ENCODE peak calls at places on chromosomes 13 and 19, in seven cellular contexts. I, U, T, L, X, Z and O are unnamed samples.

GRCh38 chr13:99198630-99199029 is 2.0 kb upstream of the UBAC2 start:
- DNase-seq in I (no peak), U (no peak), T (no peak), L (no peak), X (no peak), Z (no peak), O (no peak)

GRCh38 chr13:103539265-103539664 is 473.0 kb upstream of the SLC10A2 start:
- DNase-seq in I (no peak), U (no peak), T (peak), L (no peak), X (no peak), Z (no peak), O (no peak)

GRCh38 chr13:109802936-109803335 is 16.6 kb upstream of the IRS2 start:
- DNase-seq in I (no peak), U (no peak), T (no peak), L (no peak), X (no peak), Z (peak), O (no peak)

GRCh38 chr19:1261863-1262686 is 7.1 kb upstream of the CIRBP start:
- DNase-seq in I (no peak), U (no peak), T (no peak), L (no peak), X (no peak), Z (peak), O (no peak)

GRCh38 chr19:48329167-48329891 is 4.0 kb downstream of the EMP3 start:
- DNase-seq in I (peak), U (no peak), T (no peak), L (no peak), X (peak), Z (no peak), O (no peak)

GRCh38 chr13:98143601-98144500 is 957 bp downstream of the FARP1 start:
- DNase-seq in I (no peak), U (no peak), T (peak), L (no peak), X (no peak), Z (no peak), O (peak)

GRCh38 chr19:17749912-17750317 is 1.4 kb upstream of the FCHO1 start:
- DNase-seq in I (no peak), U (no peak), T (no peak), L (no peak), X (no peak), Z (no peak), O (no peak)

GRCh38 chr13:93145199-93145598 is 81.4 kb upstream of the GPC6 start:
- DNase-seq in I (no peak), U (no peak), T (no peak), L (no peak), X (no peak), Z (no peak), O (no peak)

GRCh38 chr19:18611327-18612050 is 1.2 kb upstream of the TMEM59L start:
- DNase-seq in I (peak), U (no peak), T (peak), L (peak), X (no peak), Z (peak), O (no peak)

GRCh38 chr19:7646426-7646700 is 9.5 kb downstream of the STXBP2 start:
- DNase-seq in I (no peak), U (no peak), T (peak), L (no peak), X (no peak), Z (no peak), O (no peak)
- H3K4me2 ChIP-seq in I (no peak), U (no peak), T (no peak), L (no peak), X (no peak), Z (no peak), O (no peak)

GRCh38 chr19:35408284-35409171 is 37.7 kb downstream of the GPR42 start:
- DNase-seq in I (no peak), U (no peak), T (no peak), L (no peak), X (peak), Z (no peak), O (no peak)
- H3K9ac ChIP-seq in I (no peak), U (no peak), T (no peak), L (no peak), X (peak), Z (no peak), O (no peak)

GRCh38 chr19:56746367-56746766 is 74.8 kb upstream of the ZNF835 start:
- DNase-seq in I (no peak), U (no peak), T (no peak), L (no peak), X (no peak), Z (no peak), O (no peak)
- TF ChIP-seq POLR2AphosphoS5 in I (no peak), U (no peak), T (no peak), L (no peak), X (no peak), Z (no peak), O (no peak)

DNA sequence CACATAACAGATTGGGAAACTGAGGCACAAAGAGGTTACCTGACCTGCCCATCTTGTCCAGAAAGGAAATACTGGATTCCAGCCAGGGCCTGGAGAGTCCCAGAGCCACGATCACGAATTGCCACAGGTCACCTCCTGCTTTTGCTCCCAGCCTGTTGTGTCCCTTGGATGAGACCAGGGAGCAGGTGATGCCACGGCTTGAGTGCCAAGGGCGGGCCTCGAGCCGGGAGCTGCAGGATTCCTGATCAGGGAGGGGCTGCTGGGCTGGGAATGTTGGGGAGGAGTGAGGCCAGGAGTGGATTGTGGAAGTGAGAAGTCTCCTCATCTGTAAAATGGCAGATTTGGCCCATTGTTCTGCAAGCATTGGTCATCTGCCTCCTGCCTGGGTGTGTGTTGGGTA is 29.4 kb downstream of the DNM2 start:
- DNase-seq in I (no peak), U (no peak), T (no peak), L (no peak), X (no peak), Z (no peak), O (no peak)
- H3K4me2 ChIP-seq in I (no peak), U (peak), T (no peak), L (no peak), X (no peak), Z (no peak), O (no peak)

GRCh38 chr19:5954293-5954692 is 23.6 kb downstream of the RANBP3 start:
- DNase-seq in I (no peak), U (no peak), T (no peak), L (no peak), X (no peak), Z (no peak), O (no peak)
- H3K9ac ChIP-seq in I (peak), U (no peak), T (no peak), L (no peak), X (no peak), Z (peak), O (no peak)

GRCh38 chr19:49643466-49643865 is 1.5 kb downstream of the SCAF1 start:
- DNase-seq in I (no peak), U (no peak), T (no peak), L (no peak), X (no peak), Z (no peak), O (no peak)

GRCh38 chr19:49642488-49643035 is 553 bp downstream of the SCAF1 start:
- DNase-seq in I (no peak), U (no peak), T (peak), L (no peak), X (no peak), Z (no peak), O (no peak)

GRCh38 chr19:49639401-49640112 is 386 bp downstream of the RRAS start:
- DNase-seq in I (no peak), U (no peak), T (no peak), L (no peak), X (no peak), Z (no peak), O (no peak)

GRCh38 chr19:49640113-49640898 is at the start of gene RRAS:
- DNase-seq in I (peak), U (peak), T (peak), L (peak), X (peak), Z (peak), O (peak)

GRCh38 chr19:49641688-49642487 is at the start of gene SCAF1:
- DNase-seq in I (peak), U (peak), T (peak), L (peak), X (peak), Z (peak), O (peak)
- TF ChIP-seq POLR2AphosphoS5 in I (peak), U (peak), T (peak), L (peak), X (peak), Z (peak), O (peak)